ENCODE peak calls at places on chromosomes 1 and 21, in nine cellular contexts. One of them, this sample, is unnamed.

GRCh38 chr1:86854352-86854751 is 59.6 kb downstream of the SELENOF start:
- DNase-seq in AG04450: no peak
- DNase-seq in DMS79 treated with DMSO at 0.1 percent for 48 hours: no peak
- DNase-seq in GM23248: no peak
- DNase-seq in lower lobe of right lung: no peak
- DNase-seq in NCI-H2029: no peak
- DNase-seq in stimulated activated CD8-positive, alpha-beta memory T cell treated with anti-CD3 and anti-CD28 coated beads, Interleukin-7, amount 100 ng/mL, for 24 hours: no peak
- DNase-seq in Panc1: no peak
- DNase-seq in heart right ventricle: no peak
- DNase-seq in this sample: no peak

GRCh38 chr1:85047472-85048295 is 616 bp downstream of the MCOLN3 start:
- DNase-seq in DMS79 treated with DMSO at 0.1 percent for 48 hours: peak
- DNase-seq in stimulated activated CD8-positive, alpha-beta memory T cell treated with anti-CD3 and anti-CD28 coated beads, Interleukin-7, amount 100 ng/mL, for 24 hours: no peak
- DNase-seq in GM23248: peak
- DNase-seq in heart right ventricle: peak
- DNase-seq in lower lobe of right lung: peak
- DNase-seq in NCI-H2029: peak
- DNase-seq in AG04450: no peak
- DNase-seq in Panc1: no peak
- DNase-seq in this sample: peak

GRCh38 chr1:116853680-116854191 is 56.0 kb upstream of the PTGFRN start:
- DNase-seq in NCI-H2029: peak
- DNase-seq in DMS79 treated with DMSO at 0.1 percent for 48 hours: peak
- DNase-seq in Panc1: peak
- DNase-seq in heart right ventricle: no peak
- DNase-seq in stimulated activated CD8-positive, alpha-beta memory T cell treated with anti-CD3 and anti-CD28 coated beads, Interleukin-7, amount 100 ng/mL, for 24 hours: no peak
- DNase-seq in GM23248: peak
- DNase-seq in AG04450: no peak
- DNase-seq in lower lobe of right lung: no peak
- DNase-seq in this sample: no peak

GRCh38 chr1:164504699-164505098 is 54.3 kb upstream of the PBX1 start:
- DNase-seq in AG04450: no peak
- DNase-seq in NCI-H2029: no peak
- DNase-seq in lower lobe of right lung: no peak
- DNase-seq in heart right ventricle: no peak
- DNase-seq in GM23248: peak
- DNase-seq in Panc1: no peak
- DNase-seq in DMS79 treated with DMSO at 0.1 percent for 48 hours: no peak
- DNase-seq in stimulated activated CD8-positive, alpha-beta memory T cell treated with anti-CD3 and anti-CD28 coated beads, Interleukin-7, amount 100 ng/mL, for 24 hours: no peak
- DNase-seq in this sample: no peak

GRCh38 chr1:94061513-94062443 is 59.2 kb downstream of the ABCA4 start:
- DNase-seq in NCI-H2029: peak
- DNase-seq in heart right ventricle: peak
- DNase-seq in Panc1: peak
- DNase-seq in GM23248: peak
- DNase-seq in stimulated activated CD8-positive, alpha-beta memory T cell treated with anti-CD3 and anti-CD28 coated beads, Interleukin-7, amount 100 ng/mL, for 24 hours: no peak
- DNase-seq in lower lobe of right lung: peak
- DNase-seq in DMS79 treated with DMSO at 0.1 percent for 48 hours: peak
- DNase-seq in AG04450: peak
- DNase-seq in this sample: no peak

GRCh38 chr1:51423098-51423821 is 92.9 kb upstream of the TTC39A start:
- DNase-seq in stimulated activated CD8-positive, alpha-beta memory T cell treated with anti-CD3 and anti-CD28 coated beads, Interleukin-7, amount 100 ng/mL, for 24 hours: no peak
- DNase-seq in heart right ventricle: no peak
- DNase-seq in AG04450: no peak
- DNase-seq in lower lobe of right lung: no peak
- DNase-seq in Panc1: no peak
- DNase-seq in DMS79 treated with DMSO at 0.1 percent for 48 hours: no peak
- DNase-seq in NCI-H2029: no peak
- DNase-seq in GM23248: peak
- DNase-seq in this sample: no peak

GRCh38 chr1:26521669-26522030 is 7.9 kb upstream of the RPS6KA1 start:
- DNase-seq in AG04450: no peak
- DNase-seq in heart right ventricle: no peak
- DNase-seq in DMS79 treated with DMSO at 0.1 percent for 48 hours: no peak
- DNase-seq in GM23248: no peak
- DNase-seq in NCI-H2029: no peak
- DNase-seq in lower lobe of right lung: no peak
- DNase-seq in Panc1: no peak
- DNase-seq in stimulated activated CD8-positive, alpha-beta memory T cell treated with anti-CD3 and anti-CD28 coated beads, Interleukin-7, amount 100 ng/mL, for 24 hours: no peak
- DNase-seq in this sample: no peak

GRCh38 chr1:45752441-45753052 is 2.1 kb upstream of the IPP start:
- DNase-seq in DMS79 treated with DMSO at 0.1 percent for 48 hours: no peak
- DNase-seq in GM23248: peak
- DNase-seq in heart right ventricle: no peak
- DNase-seq in lower lobe of right lung: no peak
- DNase-seq in AG04450: no peak
- DNase-seq in stimulated activated CD8-positive, alpha-beta memory T cell treated with anti-CD3 and anti-CD28 coated beads, Interleukin-7, amount 100 ng/mL, for 24 hours: no peak
- DNase-seq in NCI-H2029: no peak
- DNase-seq in Panc1: no peak
- DNase-seq in this sample: no peak

GRCh38 chr1:224641030-224641429 is 24.9 kb downstream of the CNIH3 start:
- DNase-seq in Panc1: no peak
- DNase-seq in NCI-H2029: no peak
- DNase-seq in GM23248: no peak
- DNase-seq in AG04450: no peak
- DNase-seq in DMS79 treated with DMSO at 0.1 percent for 48 hours: no peak
- DNase-seq in stimulated activated CD8-positive, alpha-beta memory T cell treated with anti-CD3 and anti-CD28 coated beads, Interleukin-7, amount 100 ng/mL, for 24 hours: no peak
- DNase-seq in lower lobe of right lung: no peak
- DNase-seq in heart right ventricle: no peak
- DNase-seq in this sample: no peak

GRCh38 chr1:226309398-226310122 is 596 bp upstream of the LIN9 start:
- DNase-seq in AG04450: no peak
- DNase-seq in Panc1: no peak
- DNase-seq in lower lobe of right lung: peak
- DNase-seq in DMS79 treated with DMSO at 0.1 percent for 48 hours: peak
- DNase-seq in GM23248: peak
- DNase-seq in NCI-H2029: no peak
- DNase-seq in heart right ventricle: peak
- DNase-seq in stimulated activated CD8-positive, alpha-beta memory T cell treated with anti-CD3 and anti-CD28 coated beads, Interleukin-7, amount 100 ng/mL, for 24 hours: no peak
- DNase-seq in this sample: no peak

GRCh38 chr1:108817016-108817415 is 39.9 kb downstream of the AKNAD1 start:
- DNase-seq in lower lobe of right lung: no peak
- DNase-seq in AG04450: no peak
- DNase-seq in GM23248: peak
- DNase-seq in DMS79 treated with DMSO at 0.1 percent for 48 hours: peak
- DNase-seq in Panc1: no peak
- DNase-seq in heart right ventricle: no peak
- DNase-seq in NCI-H2029: no peak
- DNase-seq in stimulated activated CD8-positive, alpha-beta memory T cell treated with anti-CD3 and anti-CD28 coated beads, Interleukin-7, amount 100 ng/mL, for 24 hours: no peak
- DNase-seq in this sample: no peak

GRCh38 chr21:45640888-45641479 is 2.5 kb upstream of the PCBP3 start:
- DNase-seq in AG04450: no peak
- DNase-seq in NCI-H2029: no peak
- DNase-seq in lower lobe of right lung: no peak
- DNase-seq in GM23248: peak
- DNase-seq in heart right ventricle: peak
- DNase-seq in stimulated activated CD8-positive, alpha-beta memory T cell treated with anti-CD3 and anti-CD28 coated beads, Interleukin-7, amount 100 ng/mL, for 24 hours: no peak
- DNase-seq in Panc1: no peak
- DNase-seq in DMS79 treated with DMSO at 0.1 percent for 48 hours: no peak
- DNase-seq in this sample: no peak

GRCh38 chr1:21842606-21843162 is 30.6 kb downstream of the LDLRAD2 start:
- DNase-seq in GM23248: no peak
- DNase-seq in AG04450: no peak
- DNase-seq in NCI-H2029: no peak
- DNase-seq in Panc1: no peak
- DNase-seq in lower lobe of right lung: peak
- DNase-seq in stimulated activated CD8-positive, alpha-beta memory T cell treated with anti-CD3 and anti-CD28 coated beads, Interleukin-7, amount 100 ng/mL, for 24 hours: no peak
- DNase-seq in DMS79 treated with DMSO at 0.1 percent for 48 hours: no peak
- DNase-seq in heart right ventricle: no peak
- DNase-seq in this sample: no peak

GRCh38 chr1:20603473-20604464 is 14.9 kb downstream of the CDA start:
- DNase-seq in lower lobe of right lung: no peak
- DNase-seq in Panc1: no peak
- DNase-seq in heart right ventricle: no peak
- DNase-seq in DMS79 treated with DMSO at 0.1 percent for 48 hours: no peak
- DNase-seq in AG04450: peak
- DNase-seq in NCI-H2029: no peak
- DNase-seq in GM23248: peak
- DNase-seq in stimulated activated CD8-positive, alpha-beta memory T cell treated with anti-CD3 and anti-CD28 coated beads, Interleukin-7, amount 100 ng/mL, for 24 hours: no peak
- DNase-seq in this sample: no peak

This sample was measured in chondrocyte.